ENCODE peak calls at places on chromosomes 7 and 10, in five cellular contexts. R is adrenal gland, W is gastrocnemius medialis, T is ovary, C is stomach. F is an unnamed sample. For H3K27me3, the result is how much of the 10 kb centered on the place peaks cover.

GRCh38 chr7:152551304-152552036 is 115.7 kb upstream of the KMT2C start:
- DNase-seq in W (no peak), C (no peak), T (no peak), R (no peak), F (no peak)

GRCh38 chr7:158477866-158478265 is 109.8 kb downstream of the PTPRN2 start:
- DNase-seq in R (no peak), W (no peak), C (no peak), T (no peak), F (no peak)

GRCh38 chr10:106566871-106567270 is 597.6 kb downstream of the SORCS1 start:
- DNase-seq in T (no peak), R (peak), W (no peak), C (no peak), F (no peak)

GRCh38 chr10:100186813-100187212 is 984 bp upstream of the ERLIN1 start:
- DNase-seq in R (peak), W (no peak), T (no peak), C (no peak), F (peak)

GRCh38 chr7:110827287-110827855 is 263.6 kb upstream of the LRRN3 start:
- DNase-seq in R (no peak), T (no peak), C (no peak), W (no peak), F (no peak)

GRCh38 chr7:114432627-114433026 is 18.0 kb downstream of the FOXP2 start:
- DNase-seq in W (no peak), R (no peak), T (no peak), C (no peak), F (no peak)

GRCh38 chr7:74061840-74062539 is 21.6 kb upstream of the LIMK1 start:
- DNase-seq in C (peak), R (peak), W (peak), T (peak), F (peak)

GRCh38 chr7:16915405-16915804 is 33.6 kb upstream of the AGR3 start:
- DNase-seq in W (no peak), C (no peak), R (no peak), T (no peak), F (no peak)

GRCh38 chr7:94595717-94596116 is 60.2 kb downstream of the SGCE start:
- DNase-seq in W (no peak), C (no peak), R (no peak), T (no peak), F (no peak)

GRCh38 chr7:44441079-44441478 is 49.4 kb downstream of the NUDCD3 start:
- DNase-seq in W (no peak), R (no peak), T (no peak), C (no peak), F (no peak)

GRCh38 chr7:80312139-80312661 is 177.6 kb downstream of the GNAI1 start:
- DNase-seq in T (no peak), W (no peak), C (no peak), R (peak), F (no peak)

GRCh38 chr10:97096327-97097153 is 89.2 kb downstream of the SLIT1 start:
- DNase-seq in C (no peak), T (peak), W (peak), R (no peak), F (no peak)

GRCh38 chr7:25911738-25912607 is 240.0 kb upstream of the NFE2L3 start:
- DNase-seq in W (no peak), T (no peak), R (no peak), C (no peak), F (no peak)

GRCh38 chr7:85457911-85458310 is 271.1 kb upstream of the SEMA3D start:
- DNase-seq in C (no peak), T (no peak), R (no peak), W (no peak), F (no peak)

GRCh38 chr10:110286841-110287240 is 17.9 kb downstream of the SMNDC1 start:
- DNase-seq in C (no peak), R (no peak), T (no peak), W (no peak), F (no peak)

GRCh38 chr7:43758861-43759683 is 592 bp downstream of the BLVRA start:
- DNase-seq in T (peak), W (no peak), C (peak), R (peak), F (no peak)

GRCh38 chr10:88521806-88522205 is 61.3 kb downstream of the RNLS start:
- DNase-seq in W (no peak), C (no peak), T (no peak), R (no peak), F (no peak)

GRCh38 chr7:16801111-16801542 is 3.7 kb downstream of the AGR2 start:
- DNase-seq in R (peak), W (no peak), T (no peak), C (no peak), F (no peak)

GRCh38 chr10:89332718-89333281 is 5.0 kb downstream of the IFIT3 start:
- DNase-seq in W (no peak), C (no peak), T (no peak), R (no peak), F (no peak)

GRCh38 chr10:62856021-62856420 is 39.9 kb upstream of the EGR2 start:
- DNase-seq in C (no peak), W (no peak), T (no peak), R (no peak), F (no peak)

GRCh38 chr7:74292757-74293576 is 3.8 kb downstream of the CLIP2 start:
- DNase-seq in T (no peak), C (peak), W (no peak), R (no peak), F (no peak)

GRCh38 chr10:62749104-62749683 is 55.3 kb upstream of the ADO start:
- DNase-seq in R (no peak), W (no peak), C (no peak), T (no peak), F (no peak)

GRCh38 chr10:112716924-112717348 is 233.1 kb upstream of the TCF7L2 start:
- DNase-seq in T (no peak), C (peak), W (no peak), R (peak), F (no peak)

GRCh38 chr10:51230828-51231227 is 156.5 kb downstream of the PRKG1 start:
- DNase-seq in T (no peak), W (no peak), C (no peak), R (no peak), F (no peak)

GRCh38 chr7:105496501-105496900 is 25.6 kb downstream of the PUS7 start:
- DNase-seq in T (no peak), C (no peak), R (no peak), W (no peak), F (no peak)

GRCh38 chr7:80403686-80404241 is 108.1 kb downstream of the GNAT3 start:
- DNase-seq in W (no peak), T (no peak), R (no peak), C (no peak), F (no peak)

GRCh38 chr7:130134106-130134636 is 63.8 kb downstream of the KLHDC10 start:
- DNase-seq in C (no peak), W (no peak), T (no peak), R (no peak), F (no peak)

GRCh38 chr7:128164955-128165670 is 76.0 kb upstream of the LEP start:
- DNase-seq in R (no peak), W (no peak), C (no peak), T (no peak), F (no peak)

GRCh38 chr10:90418869-90419652 is 438.8 kb downstream of the HTR7 start:
- DNase-seq in T (no peak), C (no peak), R (no peak), W (no peak), F (no peak)

GRCh38 chr10:68301790-68302502 is 29.9 kb upstream of the HNRNPH3 start:
- DNase-seq in C (no peak), T (no peak), W (no peak), R (no peak), F (no peak)

GRCh38 chr10:102122450-102122849 is 2.3 kb upstream of the LDB1 start:
- DNase-seq in T (no peak), W (no peak), R (no peak), C (no peak), F (no peak)

GRCh38 chr7:122303971-122304603 is 463 bp downstream of the FEZF1 start:
- DNase-seq in T (no peak), W (no peak), C (no peak), R (peak), F (no peak)

GRCh38 chr10:50384839-50385238 is 133.5 kb upstream of the ASAH2 start:
- DNase-seq in W (no peak), C (no peak), T (no peak), R (no peak), F (no peak)

GRCh38 chr10:74151057-74151878 is at the start of gene ADK:
- DNase-seq in T (peak), R (peak), C (peak), W (peak), F (peak)
- TF ChIP-seq POLR2A in T (peak), R (peak), C (peak), W (peak), F (no peak)

GRCh38 chr10:9301148-9301547 is 1246.7 kb downstream of the GATA3 start:
- DNase-seq in C (no peak), R (no peak), W (no peak), T (no peak), F (no peak)
- TF ChIP-seq CTCF in C (no peak), R (no peak), W (no peak), T (no peak), F (peak)

DNA sequence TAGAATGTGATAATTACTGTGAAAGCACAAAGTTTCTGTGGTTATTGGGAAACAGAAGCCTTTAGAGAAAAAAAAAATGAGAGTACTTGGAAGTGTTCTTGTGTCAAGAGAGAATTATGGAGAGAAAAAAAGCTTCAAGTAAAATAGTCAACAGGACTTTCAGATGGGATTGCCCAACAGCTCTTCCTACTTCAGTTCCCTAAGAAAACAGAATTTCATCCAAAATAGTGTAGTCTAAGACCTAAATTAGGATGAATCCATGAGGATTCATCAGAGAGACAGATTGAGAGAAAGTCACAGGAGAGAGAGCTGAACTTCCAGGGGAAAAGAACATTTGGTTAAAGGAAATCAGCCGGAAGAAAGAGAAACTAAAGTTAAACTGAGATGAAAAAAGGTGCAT is 2.4 kb downstream of the SCIN start:
- DNase-seq in C (no peak), W (no peak), T (no peak), R (no peak), F (no peak)
- H3K27me3 ChIP-seq in C (under half), W (under half), T (under half), R (under half), F (under half)

GRCh38 chr10:75407296-75407715 is 5.7 kb upstream of the ZNF503 start:
- DNase-seq in T (peak), W (no peak), R (peak), C (peak), F (no peak)

GRCh38 chr10:75407716-75408511 is 6.3 kb upstream of the ZNF503 start:
- DNase-seq in C (peak), T (peak), R (peak), W (no peak), F (peak)

GRCh38 chr10:75408512-75408881 is 6.9 kb upstream of the ZNF503 start:
- DNase-seq in C (no peak), R (peak), T (peak), W (no peak), F (no peak)

GRCh38 chr10:75410135-75410787 is 8.7 kb upstream of the ZNF503 start:
- DNase-seq in C (no peak), T (peak), W (no peak), R (no peak), F (no peak)

GRCh38 chr10:75408911-75409885 is 7.6 kb upstream of the ZNF503 start:
- DNase-seq in C (peak), W (peak), R (peak), T (peak), F (peak)
- TF ChIP-seq POLR2A in C (no peak), W (peak), R (peak), T (peak), F (no peak)

DNA sequence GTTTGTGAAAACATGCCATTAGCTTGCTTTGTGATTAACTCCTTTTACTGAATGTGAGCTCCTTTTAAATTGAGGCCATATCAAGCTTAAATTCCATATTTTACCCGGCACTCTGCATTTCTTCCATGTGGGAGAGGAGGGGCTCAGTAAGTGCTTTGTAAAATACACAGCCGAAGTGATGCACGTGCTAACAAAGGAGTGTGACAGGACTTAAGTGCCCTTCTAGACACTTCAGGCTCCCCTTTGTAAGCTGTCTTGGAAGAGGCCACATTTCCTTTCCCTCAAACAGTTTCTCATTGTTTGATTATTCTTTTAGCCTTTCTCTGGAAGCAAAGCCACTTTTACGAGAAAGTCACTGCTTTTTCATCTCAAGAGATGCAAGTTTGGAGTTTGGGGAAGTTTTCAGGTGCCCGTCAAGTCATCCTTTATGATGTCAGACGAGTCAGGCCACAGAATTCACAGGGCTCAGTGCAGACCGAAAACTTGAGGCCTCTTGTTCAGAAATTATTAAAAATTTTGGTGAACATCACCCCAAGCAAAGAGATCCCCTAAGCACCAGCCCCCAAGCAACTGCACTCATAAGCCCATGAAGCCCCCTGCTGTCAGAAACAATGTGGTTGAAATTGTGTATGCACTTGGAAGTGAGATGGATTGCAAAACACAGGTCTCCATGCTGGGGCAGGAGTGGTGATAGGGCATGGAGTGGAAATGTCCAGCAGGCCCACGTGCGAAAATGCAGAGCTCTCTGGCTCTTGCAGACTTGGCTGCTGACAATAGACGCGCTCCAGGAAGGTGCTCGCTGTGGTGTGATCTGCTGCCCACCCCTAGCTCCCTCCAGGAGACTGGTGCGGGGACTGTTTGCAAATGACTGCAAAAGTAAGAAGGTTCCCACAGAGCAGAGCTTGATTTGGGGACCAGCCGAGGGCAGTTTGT is 11.5 kb downstream of the IKZF1 start:
- DNase-seq in C (no peak), R (no peak), W (no peak), T (no peak), F (no peak)
- TF ChIP-seq CTCF in C (no peak), R (no peak), W (no peak), T (no peak), F (no peak)

DNA sequence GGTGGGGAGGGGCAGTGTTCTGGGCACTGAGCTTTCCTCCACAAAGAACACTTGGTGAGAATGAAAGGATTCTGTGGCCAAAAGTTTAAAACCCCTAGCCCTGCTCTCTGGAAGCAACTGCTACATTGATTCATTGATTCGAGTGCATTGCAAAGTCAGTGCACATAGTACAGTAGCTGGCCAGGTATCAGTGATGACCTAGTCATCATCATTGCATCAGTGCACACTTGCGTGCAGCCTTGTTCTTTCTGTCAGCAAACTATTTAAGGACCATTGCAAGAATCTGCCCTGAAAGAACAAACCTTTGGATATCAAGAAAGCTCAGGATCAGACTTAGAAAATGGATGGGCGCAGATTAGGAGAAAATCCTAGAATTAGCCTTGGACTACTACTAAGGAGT is 47.4 kb downstream of the CUL1 start:
- DNase-seq in T (no peak), C (no peak), R (no peak), W (peak), F (no peak)
- H3K27me3 ChIP-seq in T (under half), C (under half), R (under half), W (under half), F (under half)

GRCh38 chr7:109545686-109546085 is 976.0 kb downstream of the DNAJB9 start:
- DNase-seq in W (no peak), C (no peak), R (no peak), T (no peak), F (no peak)
- TF ChIP-seq POLR2A in W (no peak), C (no peak), R (no peak), T (no peak), F (no peak)

GRCh38 chr7:75994388-75995051 is at the start of gene TMEM120A:
- DNase-seq in W (peak), C (peak), R (peak), T (peak), F (peak)
- TF ChIP-seq CTCF in W (no peak), C (peak), R (peak), T (peak), F (no peak)

DNA sequence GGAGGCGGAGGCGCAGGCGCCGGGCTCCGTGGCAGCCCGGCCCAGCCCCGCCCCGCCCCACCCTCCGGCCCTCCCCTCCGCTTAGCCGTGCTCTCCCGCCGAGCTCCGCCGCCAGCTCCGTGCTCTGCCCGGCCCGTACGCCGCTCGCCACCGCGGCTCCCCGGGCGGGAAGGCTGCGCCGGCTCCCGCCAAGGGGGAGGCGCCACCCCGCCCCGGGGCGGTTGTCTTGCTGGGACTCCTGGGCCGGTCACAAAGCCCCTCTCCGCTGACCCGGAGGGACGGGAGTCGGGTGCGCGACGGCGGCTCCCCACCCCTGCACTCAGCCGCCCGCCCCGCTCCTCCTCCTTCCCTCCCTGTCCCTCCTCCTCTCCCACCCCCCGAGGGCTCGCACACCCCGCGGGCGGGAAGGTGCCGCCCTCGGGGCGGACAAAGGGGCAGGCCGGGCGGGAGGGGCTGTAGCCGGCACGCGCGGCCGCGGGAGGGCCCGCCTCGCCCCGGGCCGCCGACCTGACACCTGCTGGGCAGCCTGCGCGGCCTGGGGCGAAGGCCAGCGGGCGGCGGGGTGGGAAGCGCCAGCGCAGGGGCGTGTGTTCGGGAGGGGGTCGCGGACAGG is 11.5 kb upstream of the SP8 start:
- DNase-seq in R (peak), W (no peak), C (peak), T (no peak), F (no peak)
- H3K27me3 ChIP-seq in R (half or more), W (half or more), C (under half), T (under half), F (under half)

F was measured in testis.